ENCODE peak calls at places on chromosome 11, in five cellular contexts. I, S, G, V and E are unnamed samples.

GRCh38 chr11:8477680-8478079 is 116.3 kb downstream of the STK33 start:
- DNase-seq in I (no peak), S (no peak), G (no peak), V (peak), E (peak)

GRCh38 chr11:120179071-120179672 is 31.7 kb upstream of the OAF start:
- DNase-seq in I (no peak), S (no peak), G (no peak), V (no peak), E (no peak)

GRCh38 chr11:44980533-44981427 is 30.1 kb upstream of the TP53I11 start:
- DNase-seq in I (no peak), S (no peak), G (no peak), V (no peak), E (no peak)

GRCh38 chr11:102435688-102436087 is 16.9 kb downstream of the TMEM123 start:
- DNase-seq in I (no peak), S (no peak), G (no peak), V (no peak), E (no peak)

GRCh38 chr11:35105319-35106063 is 33.5 kb upstream of the CD44 start:
- DNase-seq in I (no peak), S (no peak), G (no peak), V (no peak), E (no peak)

GRCh38 chr11:65798882-65799281 is 12.0 kb downstream of the OVOL1 start:
- DNase-seq in I (no peak), S (no peak), G (no peak), V (no peak), E (no peak)

GRCh38 chr11:33620423-33621120 is 80.1 kb downstream of the C11orf91 start:
- DNase-seq in I (no peak), S (no peak), G (no peak), V (no peak), E (no peak)

GRCh38 chr11:119666463-119667131 is 62.4 kb downstream of the NECTIN1 start:
- DNase-seq in I (peak), S (peak), G (peak), V (peak), E (peak)

GRCh38 chr11:61957028-61957770 is 7.0 kb downstream of the BEST1 start:
- DNase-seq in I (no peak), S (no peak), G (no peak), V (no peak), E (no peak)

GRCh38 chr11:34443136-34443535 is 4.4 kb downstream of the CAT start:
- DNase-seq in I (no peak), S (no peak), G (no peak), V (no peak), E (no peak)

GRCh38 chr11:100939581-100939980 is 190.0 kb downstream of the PGR start:
- DNase-seq in I (no peak), S (no peak), G (no peak), V (no peak), E (no peak)

GRCh38 chr11:93484716-93485115 is 58.5 kb downstream of the SMCO4 start:
- DNase-seq in I (no peak), S (no peak), G (no peak), V (no peak), E (no peak)

GRCh38 chr11:20530942-20531703 is 68.3 kb upstream of the SLC6A5 start:
- DNase-seq in I (no peak), S (no peak), G (no peak), V (no peak), E (no peak)

GRCh38 chr11:77069336-77069968 is 2.7 kb downstream of the CAPN5 start:
- DNase-seq in I (no peak), S (no peak), G (no peak), V (no peak), E (no peak)

GRCh38 chr11:71210861-71211260 is 41.5 kb downstream of the SHANK2 start:
- DNase-seq in I (no peak), S (no peak), G (no peak), V (no peak), E (no peak)

GRCh38 chr11:65500262-65501004 is 1.6 kb downstream of the MALAT1 start:
- DNase-seq in I (no peak), S (no peak), G (no peak), V (no peak), E (no peak)

GRCh38 chr11:132604446-132604845 is 927.9 kb downstream of the OPCML start:
- DNase-seq in I (no peak), S (no peak), G (no peak), V (no peak), E (no peak)

GRCh38 chr11:12266943-12267342 is 110.4 kb upstream of the PARVA start:
- DNase-seq in I (no peak), S (no peak), G (no peak), V (no peak), E (no peak)

GRCh38 chr11:64016512-64016911 is 19.2 kb upstream of the FLRT1 start:
- DNase-seq in I (no peak), S (no peak), G (no peak), V (no peak), E (no peak)